ENCODE peak calls at places on chromosomes 12 and 14, in five cellular contexts. L is uterus, E is fibroblast of lung, M is foreskin keratinocyte, G is transverse colon. H is an unnamed sample. For H3K27me3, the result is how much of the 10 kb centered on the place peaks cover.

GRCh38 chr14:78152246-78153068 is 17.7 kb upstream of the NRXN3 start:
- DNase-seq in L (no peak), E (no peak), M (peak), G (no peak), H (no peak)

GRCh38 chr12:3553221-3553620 is 62.2 kb downstream of the PRMT8 start:
- DNase-seq in L (no peak), E (no peak), M (no peak), G (no peak), H (no peak)

GRCh38 chr12:79174656-79175055 is 310.1 kb downstream of the SYT1 start:
- DNase-seq in L (no peak), E (peak), M (peak), G (no peak), H (no peak)

GRCh38 chr12:92144631-92145480 is 790 bp downstream of the BTG1 start:
- DNase-seq in L (peak), E (peak), M (peak), G (peak), H (no peak)

GRCh38 chr12:26691234-26691970 is 141.6 kb downstream of the ITPR2 start:
- DNase-seq in L (no peak), E (peak), M (peak), G (no peak), H (peak)

GRCh38 chr12:103779410-103780092 is 61.5 kb downstream of the NT5DC3 start:
- DNase-seq in L (no peak), E (no peak), M (no peak), G (no peak), H (no peak)

GRCh38 chr12:123660328-123660727 is 10.6 kb upstream of the TCTN2 start:
- DNase-seq in L (no peak), E (peak), M (peak), G (no peak), H (peak)

GRCh38 chr12:109577311-109577710 is 3.7 kb downstream of the MVK start:
- DNase-seq in L (no peak), E (no peak), M (no peak), G (no peak), H (no peak)

GRCh38 chr12:119178544-119179334 is at the start of gene HSPB8:
- DNase-seq in L (peak), E (peak), M (peak), G (peak), H (peak)

GRCh38 chr14:84273181-84273580 is 1256.8 kb upstream of the FLRT2 start:
- DNase-seq in L (no peak), E (no peak), M (no peak), G (no peak), H (no peak)

GRCh38 chr12:42698213-42698612 is 108.7 kb upstream of the PRICKLE1 start:
- DNase-seq in L (peak), E (peak), M (peak), G (no peak), H (no peak)

GRCh38 chr12:53061404-53062010 is 11.6 kb downstream of the TNS2 start:
- DNase-seq in L (peak), E (no peak), M (no peak), G (peak), H (no peak)

GRCh38 chr12:53060721-53061276 is 10.9 kb downstream of the TNS2 start:
- DNase-seq in L (peak), E (no peak), M (no peak), G (no peak), H (no peak)

GRCh38 chr12:53062977-53063707 is 13.3 kb downstream of the TNS2 start:
- DNase-seq in L (no peak), E (no peak), M (no peak), G (no peak), H (no peak)

GRCh38 chr12:53063708-53064612 is 14.1 kb downstream of the TNS2 start:
- DNase-seq in L (peak), E (peak), M (no peak), G (peak), H (no peak)

DNA sequence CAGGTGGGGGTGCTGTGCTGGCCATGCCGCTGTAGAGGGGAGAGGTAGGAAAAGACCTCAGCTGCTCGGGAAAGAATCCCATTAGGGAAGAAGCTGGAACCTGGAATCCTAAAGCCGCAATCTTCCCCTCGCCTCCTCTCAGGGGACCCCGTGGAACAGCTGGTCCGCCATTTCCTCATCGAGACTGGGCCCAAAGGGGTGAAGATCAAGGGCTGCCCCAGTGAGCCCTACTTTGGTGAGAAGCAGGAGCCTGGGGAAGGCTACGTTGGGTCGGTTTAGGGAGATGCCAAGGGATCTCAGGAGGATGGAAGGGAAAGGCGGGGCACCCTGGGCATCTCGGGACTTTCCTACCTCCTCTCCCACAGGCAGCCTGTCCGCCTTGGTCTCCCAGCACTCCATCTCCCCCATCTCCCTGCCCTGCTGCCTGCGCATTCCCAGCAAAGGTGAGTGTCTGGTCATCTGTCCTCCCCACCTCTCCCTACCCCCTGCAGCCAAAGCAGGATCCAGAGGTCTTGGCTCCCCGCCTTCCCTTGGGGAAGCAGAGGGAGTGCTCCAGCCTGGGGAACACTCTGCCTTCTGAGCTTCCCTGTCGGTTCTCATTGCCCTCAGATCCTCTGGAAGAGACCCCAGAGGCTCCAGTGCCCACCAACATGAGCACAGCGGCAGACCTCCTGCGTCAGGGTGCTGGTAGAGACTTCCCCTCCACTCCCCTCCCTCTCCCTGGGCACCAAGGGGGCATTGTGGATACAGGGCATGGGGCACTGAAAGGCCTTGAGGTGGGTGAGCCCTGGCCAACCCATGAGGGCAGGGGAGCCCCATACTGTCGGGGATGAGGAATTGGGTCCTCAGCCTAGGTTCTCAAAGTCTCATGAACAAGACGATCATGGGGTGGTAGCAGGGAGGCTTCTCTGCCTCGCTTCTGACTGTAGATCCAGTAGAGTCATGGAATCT is 12.4 kb downstream of the TNS2 start:
- DNase-seq in L (no peak), E (no peak), M (no peak), G (no peak), H (no peak)
- H3K27ac ChIP-seq in L (peak), E (peak), M (no peak), G (no peak), H (peak)

GRCh38 chr14:104082807-104083206 is 2.7 kb upstream of the ASPG start:
- DNase-seq in L (peak), E (no peak), M (no peak), G (peak), H (no peak)
- TF ChIP-seq CTCF in L (no peak), E (no peak), M (no peak), G (no peak), H (no peak)

DNA sequence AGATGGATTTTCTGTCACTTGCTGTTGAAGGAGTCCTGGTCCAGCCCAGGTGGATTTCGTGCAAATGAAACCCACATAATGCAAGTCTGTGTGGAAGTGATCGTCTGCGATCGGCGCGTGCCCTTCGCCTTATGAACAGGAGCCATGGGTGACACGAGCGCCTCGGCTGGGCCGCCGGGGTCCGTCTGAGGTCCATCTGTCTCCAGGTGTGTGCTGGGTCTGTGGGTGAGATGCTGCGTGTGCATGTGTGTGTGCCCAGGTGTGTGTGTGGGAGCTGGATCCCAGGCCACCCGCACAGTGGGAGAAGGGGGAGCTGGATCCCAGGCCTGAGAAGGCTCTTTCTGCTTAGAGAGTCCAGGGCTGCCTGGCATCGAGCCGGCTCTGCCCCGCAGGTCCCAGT is 53.8 kb downstream of the GALNT9 start:
- DNase-seq in L (no peak), E (no peak), M (no peak), G (no peak), H (no peak)
- H3K27me3 ChIP-seq in L (under half), E (under half), M (under half), G (under half), H (under half)

DNA sequence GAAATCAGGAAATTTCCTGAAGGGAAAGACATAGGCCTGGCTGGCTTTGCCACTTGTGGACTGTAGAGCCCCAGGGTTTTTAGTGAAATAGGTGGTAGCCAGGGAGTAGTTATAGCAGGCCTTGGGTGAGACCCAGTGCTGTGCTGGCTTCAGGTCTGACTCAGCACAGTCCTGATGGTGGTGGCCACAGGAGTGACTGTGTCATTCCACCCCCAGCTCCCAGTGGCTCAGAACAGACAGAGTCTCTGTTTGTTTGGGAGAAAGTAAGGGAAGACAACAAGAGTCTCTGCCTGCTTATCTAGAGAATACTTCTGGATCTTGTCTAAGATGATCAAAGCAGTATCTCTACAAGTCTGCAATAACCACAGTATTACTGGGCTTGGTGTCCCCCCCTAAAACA is 27.5 kb upstream of the OR6J1 start:
- DNase-seq in L (no peak), E (no peak), M (no peak), G (no peak), H (no peak)
- H3K27ac ChIP-seq in L (no peak), E (no peak), M (no peak), G (no peak), H (no peak)

GRCh38 chr14:53401646-53402045 is 248.5 kb upstream of the DDHD1 start:
- DNase-seq in L (no peak), E (no peak), M (no peak), G (no peak), H (no peak)

GRCh38 chr14:53399057-53399456 is 245.9 kb upstream of the DDHD1 start:
- DNase-seq in L (no peak), E (peak), M (no peak), G (no peak), H (no peak)
- TF ChIP-seq CTCF in L (no peak), E (peak), M (peak), G (no peak), H (peak)

DNA sequence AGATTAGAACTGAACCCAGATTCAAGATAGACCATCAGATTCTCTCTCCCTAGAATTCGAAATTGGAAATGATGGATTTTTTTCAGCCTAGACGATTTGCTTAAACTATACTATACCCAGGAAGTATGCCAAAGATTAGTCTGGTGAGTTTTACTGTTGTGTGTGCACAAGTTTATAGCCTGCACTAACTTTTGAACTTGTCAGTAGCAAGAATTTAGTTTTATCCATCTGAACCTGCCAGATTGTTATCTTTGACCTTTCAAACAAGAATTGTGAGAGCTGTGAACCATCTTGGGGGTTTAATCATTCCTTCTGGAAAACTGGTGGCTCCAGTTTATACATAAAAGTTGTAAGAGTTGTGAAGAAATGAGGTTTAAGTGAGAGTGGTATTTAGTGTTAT is 243.5 kb upstream of the DAAM1 start:
- DNase-seq in L (no peak), E (no peak), M (no peak), G (no peak), H (no peak)
- H3K27me3 ChIP-seq in L (under half), E (under half), M (half or more), G (under half), H (under half)

GRCh38 chr12:32680787-32681186 is 1.7 kb downstream of the DNM1L start:
- DNase-seq in L (no peak), E (no peak), M (no peak), G (no peak), H (no peak)
- H3K27ac ChIP-seq in L (no peak), E (no peak), M (peak), G (peak), H (no peak)

GRCh38 chr14:63438065-63438757 is 105.0 kb downstream of the PPP2R5E start:
- DNase-seq in L (peak), E (peak), M (peak), G (peak), H (peak)
- TF ChIP-seq CTCF in L (no peak), E (peak), M (peak), G (peak), H (peak)